ENCODE peak calls at places on chromosome 4, in four cellular contexts. F, O, P and J are unnamed samples.

GRCh38 chr4:115145393-115146160 is 32.2 kb upstream of the NDST4 start:
- DNase-seq in O (no peak), F (no peak), P (no peak), J (no peak)

GRCh38 chr4:76780781-76781697 is 116.9 kb downstream of the SOWAHB start:
- DNase-seq in O (no peak), F (no peak), P (no peak), J (no peak)

GRCh38 chr4:161428180-161428965 is 735.4 kb downstream of the FSTL5 start:
- DNase-seq in O (no peak), F (no peak), P (no peak), J (no peak)

GRCh38 chr4:146299605-146300004 is 85.3 kb downstream of the REELD1 start:
- DNase-seq in P (no peak), F (no peak), O (no peak), J (no peak)

GRCh38 chr4:15398732-15399131 is 29.1 kb upstream of the C1QTNF7 start:
- DNase-seq in P (no peak), F (no peak), O (no peak), J (no peak)

GRCh38 chr4:99852199-99852718 is 35.6 kb downstream of the DAPP1 start:
- DNase-seq in O (no peak), P (no peak), F (no peak), J (no peak)

GRCh38 chr4:109979932-109980717 is 67.4 kb downstream of the EGF start:
- DNase-seq in O (no peak), P (no peak), F (no peak), J (peak)

GRCh38 chr4:119105605-119106004 is 30.0 kb upstream of the MYOZ2 start:
- DNase-seq in P (no peak), O (no peak), F (no peak), J (no peak)

GRCh38 chr4:104641427-104641826 is 146.7 kb upstream of the CXXC4 start:
- DNase-seq in P (peak), O (no peak), F (no peak), J (no peak)

GRCh38 chr4:68954126-68954525 is 2.5 kb upstream of the UGT2A3 start:
- DNase-seq in O (no peak), F (no peak), P (no peak), J (no peak)

GRCh38 chr4:55447826-55448225 is 52.1 kb downstream of the TMEM165 start:
- DNase-seq in P (no peak), F (no peak), O (no peak), J (peak)

GRCh38 chr4:147829401-147830101 is 97.7 kb downstream of the ARHGAP10 start:
- DNase-seq in F (no peak), O (no peak), P (no peak), J (no peak)

GRCh38 chr4:807792-808191 is 18.1 kb downstream of the CPLX1 start:
- DNase-seq in O (no peak), F (no peak), P (no peak), J (no peak)

GRCh38 chr4:17109126-17109525 is 210.7 kb upstream of the LDB2 start:
- DNase-seq in F (no peak), P (no peak), O (no peak), J (no peak)

GRCh38 chr4:1752284-1753041 is 31.1 kb downstream of the TACC3 start:
- DNase-seq in F (no peak), P (no peak), O (no peak), J (no peak)

GRCh38 chr4:36392916-36393315 is 111.5 kb downstream of the DTHD1 start:
- DNase-seq in O (no peak), F (no peak), P (no peak), J (no peak)

GRCh38 chr4:8387615-8388266 is 52.8 kb downstream of the ACOX3 start:
- DNase-seq in F (no peak), P (no peak), O (no peak), J (peak)

GRCh38 chr4:6530964-6531363 is 44.0 kb upstream of the MAN2B2 start:
- DNase-seq in O (no peak), F (no peak), P (no peak), J (no peak)

GRCh38 chr4:156751486-156751885 is 220.1 kb downstream of the PDGFC start:
- DNase-seq in P (no peak), F (no peak), O (no peak), J (peak)

GRCh38 chr4:83219344-83219990 is 65.1 kb downstream of the COQ2 start:
- DNase-seq in F (no peak), P (no peak), O (no peak), J (no peak)

GRCh38 chr4:67332627-67333026 is 212.7 kb downstream of the CENPC start:
- DNase-seq in F (no peak), O (peak), P (peak), J (peak)

GRCh38 chr4:1328267-1329155 is 18.5 kb upstream of the UVSSA start:
- DNase-seq in P (no peak), F (no peak), O (no peak), J (no peak)

GRCh38 chr4:53816561-53816960 is 225.3 kb upstream of the LNX1 start:
- DNase-seq in O (no peak), P (no peak), F (no peak), J (no peak)

GRCh38 chr4:88660446-88661294 is 37.0 kb downstream of the NAP1L5 start:
- DNase-seq in P (no peak), O (no peak), F (no peak), J (peak)

GRCh38 chr4:141102367-141102766 is 30.9 kb downstream of the RNF150 start:
- DNase-seq in F (no peak), P (no peak), O (peak), J (peak)

GRCh38 chr4:125681240-125681639 is 366.5 kb downstream of the FAT4 start:
- DNase-seq in P (no peak), O (no peak), F (no peak), J (no peak)

GRCh38 chr4:156662921-156663320 is 308.7 kb downstream of the PDGFC start:
- DNase-seq in F (no peak), P (no peak), O (no peak), J (no peak)

GRCh38 chr4:152460488-152460887 is 75.4 kb downstream of the FBXW7 start:
- DNase-seq in F (no peak), O (no peak), P (no peak), J (peak)

GRCh38 chr4:84221704-84222103 is 277.4 kb downstream of the NKX6-1 start:
- DNase-seq in F (no peak), O (no peak), P (no peak), J (no peak)

GRCh38 chr4:16123356-16124084 is 39.7 kb upstream of the PROM1 start:
- DNase-seq in O (no peak), F (no peak), P (peak), J (no peak)

GRCh38 chr4:80271806-80272205 is 5.3 kb downstream of the FGF5 start:
- DNase-seq in P (no peak), F (no peak), O (no peak), J (peak)

GRCh38 chr4:155615054-155615887 is 51.4 kb upstream of the GUCY1A1 start:
- DNase-seq in F (no peak), O (no peak), P (no peak), J (no peak)

GRCh38 chr4:151744614-151745013 is 16.2 kb downstream of the GATB start:
- DNase-seq in F (peak), P (no peak), O (no peak), J (peak)

GRCh38 chr4:22850630-22851029 is 157.9 kb downstream of the GBA3 start:
- DNase-seq in F (no peak), P (no peak), O (no peak), J (no peak)

GRCh38 chr4:17468638-17469221 is 43.2 kb downstream of the QDPR start:
- DNase-seq in O (peak), F (peak), P (peak), J (peak)

GRCh38 chr4:34422472-34422871 is 1821.8 kb downstream of the ARAP2 start:
- DNase-seq in O (no peak), F (no peak), P (peak), J (peak)

GRCh38 chr4:7120341-7120740 is 52.5 kb upstream of the GRPEL1 start:
- DNase-seq in O (peak), P (no peak), F (peak), J (peak)

GRCh38 chr4:4392501-4393183 is 5.7 kb downstream of the NSG1 start:
- DNase-seq in P (no peak), O (no peak), F (no peak), J (no peak)

GRCh38 chr4:20422398-20422797 is 170.7 kb downstream of the SLIT2 start:
- DNase-seq in O (peak), F (peak), P (peak), J (peak)

GRCh38 chr4:20418865-20419451 is 167.3 kb downstream of the SLIT2 start:
- DNase-seq in P (peak), F (peak), O (peak), J (peak)

GRCh38 chr4:20423420-20423819 is 171.7 kb downstream of the SLIT2 start:
- DNase-seq in F (no peak), O (no peak), P (no peak), J (peak)

GRCh38 chr4:20420916-20421315 is 169.2 kb downstream of the SLIT2 start:
- DNase-seq in O (no peak), P (no peak), F (no peak), J (no peak)

GRCh38 chr4:20421586-20421985 is 169.9 kb downstream of the SLIT2 start:
- DNase-seq in P (no peak), F (no peak), O (no peak), J (no peak)
- H3K9ac ChIP-seq in P (no peak), F (no peak), O (no peak), J (no peak)

GRCh38 chr4:74570095-74570494 is 125.2 kb downstream of the AREG start:
- DNase-seq in F (no peak), O (no peak), P (no peak), J (no peak)

GRCh38 chr4:74567981-74568380 is 123.0 kb downstream of the AREG start:
- DNase-seq in O (no peak), F (no peak), P (no peak), J (no peak)
- TF ChIP-seq EZH2phosphoT487 in O (no peak), F (no peak), P (no peak), J (no peak)

GRCh38 chr4:128553665-128554515 is 255.6 kb upstream of the JADE1 start:
- DNase-seq in O (peak), F (no peak), P (no peak), J (peak)
- H3K9ac ChIP-seq in O (peak), F (peak), P (no peak), J (peak)

GRCh38 chr4:41683321-41683720 is 65.2 kb downstream of the PHOX2B start:
- DNase-seq in O (no peak), P (no peak), F (no peak), J (no peak)

GRCh38 chr4:41678951-41679350 is 69.6 kb downstream of the PHOX2B start:
- DNase-seq in O (no peak), F (no peak), P (no peak), J (no peak)

GRCh38 chr4:41679991-41680390 is 68.5 kb downstream of the PHOX2B start:
- DNase-seq in F (no peak), O (no peak), P (no peak), J (no peak)

GRCh38 chr4:41678086-41678485 is 70.4 kb downstream of the PHOX2B start:
- DNase-seq in P (no peak), O (no peak), F (no peak), J (no peak)

GRCh38 chr4:41681054-41681453 is 67.5 kb downstream of the PHOX2B start:
- DNase-seq in P (no peak), F (no peak), O (no peak), J (no peak)
- TF ChIP-seq EZH2phosphoT487 in P (no peak), F (no peak), O (no peak), J (no peak)

GRCh38 chr4:176601156-176601555 is 191.6 kb downstream of the VEGFC start:
- DNase-seq in F (no peak), P (no peak), O (no peak), J (no peak)
- H3K9ac ChIP-seq in F (no peak), P (no peak), O (no peak), J (no peak)

GRCh38 chr4:128590773-128591172 is 218.7 kb upstream of the JADE1 start:
- DNase-seq in O (no peak), F (no peak), P (no peak), J (no peak)

GRCh38 chr4:128587382-128587781 is 222.1 kb upstream of the JADE1 start:
- DNase-seq in F (no peak), P (no peak), O (no peak), J (no peak)

GRCh38 chr4:128591482-128591881 is 218.0 kb upstream of the JADE1 start:
- DNase-seq in F (no peak), O (no peak), P (no peak), J (no peak)

GRCh38 chr4:128589384-128589957 is 220.0 kb upstream of the JADE1 start:
- DNase-seq in O (no peak), F (no peak), P (no peak), J (no peak)

DNA sequence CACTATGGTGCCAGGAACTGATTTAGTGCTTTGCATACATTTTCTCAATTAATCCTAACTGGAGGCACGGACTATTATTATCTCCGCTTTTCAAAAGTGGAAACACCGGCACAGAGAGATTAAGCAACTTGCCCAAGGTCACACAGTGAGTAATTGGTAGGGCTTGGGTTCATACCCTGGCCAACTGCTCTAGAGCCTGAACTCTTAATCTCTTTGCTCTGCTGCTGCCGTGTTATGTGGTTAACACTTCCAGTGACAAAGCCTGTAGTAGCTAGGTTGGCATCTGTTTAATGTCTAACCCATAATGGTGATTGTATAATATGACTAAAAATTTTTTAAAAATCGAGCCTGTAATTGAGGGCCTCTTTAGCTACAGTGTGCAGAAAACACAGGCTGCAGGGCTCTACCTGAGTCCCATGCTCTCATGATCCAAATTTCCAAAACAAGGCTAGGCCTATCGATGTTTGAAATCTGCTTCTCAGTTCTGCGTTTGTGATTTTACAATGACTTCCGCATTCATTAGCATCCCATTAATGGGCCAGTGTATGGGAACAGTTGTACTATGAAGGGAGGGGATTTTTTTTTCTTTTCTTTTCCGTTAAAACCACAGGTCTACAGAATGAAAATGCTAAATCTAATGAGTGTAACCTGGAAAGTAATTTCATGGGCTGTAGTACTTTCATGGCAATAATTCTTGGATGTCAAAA is 219.3 kb upstream of the JADE1 start:
- DNase-seq in F (no peak), P (no peak), O (no peak), J (no peak)
- TF ChIP-seq EZH2phosphoT487 in F (no peak), P (no peak), O (no peak), J (no peak)

DNA sequence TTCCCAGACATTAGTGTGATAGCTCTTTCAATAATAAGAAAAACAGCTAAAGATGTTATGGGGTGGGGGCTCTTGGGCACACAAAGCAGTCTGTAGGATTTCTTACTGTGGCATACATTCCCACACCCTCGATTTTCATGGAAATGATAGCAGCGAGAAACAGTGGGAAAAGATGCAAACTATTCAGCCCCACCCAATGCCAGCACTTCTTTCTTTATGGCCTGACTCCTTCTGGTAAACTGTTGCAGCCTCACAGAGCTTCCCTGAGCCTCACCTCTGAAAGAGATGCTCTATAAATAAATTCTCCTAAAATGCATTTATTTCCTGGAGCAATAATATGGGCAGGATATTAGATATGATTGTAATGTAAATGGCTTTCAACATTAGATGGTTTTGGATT is 908 bp downstream of the ANK2 start:
- DNase-seq in F (no peak), P (no peak), O (no peak), J (no peak)
- H3K9ac ChIP-seq in F (no peak), P (peak), O (no peak), J (no peak)

DNA sequence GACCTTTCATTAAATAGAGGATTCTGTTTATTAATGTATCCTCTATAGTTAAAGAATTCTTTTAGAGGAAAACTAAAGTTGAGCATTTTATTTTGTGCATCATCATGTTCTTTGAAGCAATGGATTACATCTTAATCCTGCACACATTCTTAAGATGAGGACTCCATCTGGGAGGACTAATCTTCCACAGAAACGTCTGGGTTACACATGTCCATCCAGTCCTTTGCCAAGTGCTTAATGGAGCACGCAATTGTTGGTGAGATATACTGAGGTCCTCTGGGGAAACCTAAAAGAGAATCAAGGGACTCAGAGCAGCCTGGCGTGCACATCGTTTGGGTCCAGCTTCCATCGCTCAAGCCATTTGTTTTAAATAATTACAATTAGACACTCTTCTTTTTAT is 115.1 kb upstream of the SFRP2 start:
- DNase-seq in P (no peak), F (no peak), O (no peak), J (no peak)
- TF ChIP-seq EZH2phosphoT487 in P (no peak), F (no peak), O (no peak), J (no peak)

DNA sequence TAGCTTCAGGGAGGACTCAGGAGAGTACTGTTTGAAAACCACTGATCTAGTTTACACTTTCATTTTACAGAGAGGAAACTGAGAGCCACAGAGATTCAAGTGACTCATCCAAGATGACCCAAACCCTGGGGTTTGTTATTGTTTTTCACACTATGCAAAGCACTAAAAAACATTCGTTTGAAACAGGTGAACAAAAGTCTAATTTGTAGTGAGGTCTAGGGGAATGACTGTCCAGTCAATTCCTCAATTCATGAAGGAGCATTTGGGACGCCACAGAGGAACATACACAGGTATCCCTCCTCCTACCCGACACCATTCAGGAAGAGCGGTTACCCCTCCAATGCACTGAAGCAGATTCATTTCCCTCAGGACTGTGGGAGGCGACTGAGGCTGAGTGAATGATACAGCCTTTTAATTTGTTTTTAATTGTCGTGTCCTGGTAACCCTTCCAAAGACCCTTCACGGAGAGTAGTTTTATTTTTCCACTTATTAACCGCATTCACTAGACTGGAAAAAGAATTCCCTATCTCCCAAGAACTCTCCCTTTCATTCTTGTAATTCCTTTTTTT is 30.3 kb downstream of the TLR10 start:
- DNase-seq in P (peak), F (no peak), O (no peak), J (no peak)
- H3K9ac ChIP-seq in P (no peak), F (peak), O (no peak), J (no peak)